ENCODE peak calls at places on chromosomes 11 and 22, in seven cellular contexts. Z, L, T, M, R, W and Q are unnamed samples.

GRCh38 chr11:75602916-75603315 is 40.9 kb downstream of the SERPINH1 start:
- DNase-seq in Z (no peak), L (no peak), T (no peak), M (no peak), R (no peak), W (peak), Q (no peak)

GRCh38 chr11:40204228-40204627 is 1255.2 kb downstream of the LRRC4C start:
- DNase-seq in Z (no peak), L (no peak), T (no peak), M (no peak), R (no peak), W (no peak), Q (no peak)

GRCh38 chr11:128388182-128388815 is 199.1 kb downstream of the ETS1 start:
- DNase-seq in Z (no peak), L (no peak), T (no peak), M (no peak), R (no peak), W (no peak), Q (no peak)

GRCh38 chr11:130383363-130384168 is 44.8 kb downstream of the ADAMTS8 start:
- DNase-seq in Z (no peak), L (no peak), T (peak), M (peak), R (peak), W (peak), Q (peak)

GRCh38 chr11:1733716-1734351 is 16.6 kb downstream of the IFITM10 start:
- DNase-seq in Z (no peak), L (no peak), T (peak), M (no peak), R (no peak), W (no peak), Q (no peak)

GRCh38 chr11:104668797-104669463 is 229.3 kb downstream of the CASP12 start:
- DNase-seq in Z (no peak), L (no peak), T (no peak), M (peak), R (peak), W (peak), Q (peak)

GRCh38 chr22:40289991-40290459 is 56.3 kb upstream of the ADSL start:
- DNase-seq in Z (no peak), L (no peak), T (no peak), M (no peak), R (no peak), W (no peak), Q (no peak)

GRCh38 chr11:44032304-44033085 is 15.3 kb upstream of the ACCSL start:
- DNase-seq in Z (no peak), L (no peak), T (no peak), M (peak), R (peak), W (peak), Q (no peak)

GRCh38 chr11:15976433-15977045 is 379.8 kb downstream of the SOX6 start:
- DNase-seq in Z (no peak), L (no peak), T (no peak), M (peak), R (peak), W (peak), Q (peak)

DNA sequence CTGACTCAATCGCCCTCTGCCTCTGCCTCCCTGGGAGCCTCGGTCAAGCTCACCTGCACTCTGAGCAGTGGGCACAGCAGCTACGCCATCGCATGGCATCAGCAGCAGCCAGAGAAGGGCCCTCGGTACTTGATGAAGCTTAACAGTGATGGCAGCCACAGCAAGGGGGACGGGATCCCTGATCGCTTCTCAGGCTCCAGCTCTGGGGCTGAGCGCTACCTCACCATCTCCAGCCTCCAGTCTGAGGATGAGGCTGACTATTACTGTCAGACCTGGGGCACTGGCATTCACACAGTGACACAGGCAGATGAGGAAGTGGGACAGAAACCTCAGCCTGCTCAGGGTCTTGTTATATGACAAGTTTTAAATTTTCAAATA is 48.6 kb upstream of the TOP3B start:
- DNase-seq in Z (no peak), L (no peak), T (no peak), M (no peak), R (no peak), W (no peak), Q (no peak)
- H3K4me3 ChIP-seq in Z (no peak), L (no peak), T (no peak), M (no peak), R (no peak), W (no peak), Q (no peak)

GRCh38 chr11:90204832-90205646 is 17.8 kb downstream of the CHORDC1 start:
- DNase-seq in Z (peak), L (no peak), T (no peak), M (peak), R (peak), W (peak), Q (peak)
- TF ChIP-seq CTCF in Z (peak), L (peak), T (peak), M (peak), R (peak), W (peak), Q (peak)

GRCh38 chr22:38080847-38081635 is 2.9 kb downstream of the SLC16A8 start:
- DNase-seq in Z (peak), L (peak), T (peak), M (peak), R (peak), W (peak), Q (peak)

GRCh38 chr22:38082986-38083710 is 836 bp downstream of the SLC16A8 start:
- DNase-seq in Z (no peak), L (peak), T (peak), M (no peak), R (no peak), W (no peak), Q (no peak)

GRCh38 chr22:38080468-38080846 is 3.5 kb downstream of the SLC16A8 start:
- DNase-seq in Z (no peak), L (no peak), T (no peak), M (no peak), R (no peak), W (no peak), Q (no peak)

GRCh38 chr22:38081941-38082828 is 1.8 kb downstream of the SLC16A8 start:
- DNase-seq in Z (no peak), L (peak), T (peak), M (no peak), R (no peak), W (no peak), Q (no peak)

GRCh38 chr22:38081636-38081940 is 2.4 kb downstream of the SLC16A8 start:
- DNase-seq in Z (no peak), L (peak), T (no peak), M (no peak), R (no peak), W (no peak), Q (no peak)
- H3K4me3 ChIP-seq in Z (no peak), L (peak), T (no peak), M (no peak), R (no peak), W (peak), Q (no peak)

GRCh38 chr22:45867118-45867905 is 109.7 kb downstream of the WNT7B start:
- DNase-seq in Z (peak), L (peak), T (peak), M (no peak), R (peak), W (no peak), Q (peak)
- TF ChIP-seq CTCF in Z (no peak), L (no peak), T (peak), M (peak), R (no peak), W (peak), Q (peak)

DNA sequence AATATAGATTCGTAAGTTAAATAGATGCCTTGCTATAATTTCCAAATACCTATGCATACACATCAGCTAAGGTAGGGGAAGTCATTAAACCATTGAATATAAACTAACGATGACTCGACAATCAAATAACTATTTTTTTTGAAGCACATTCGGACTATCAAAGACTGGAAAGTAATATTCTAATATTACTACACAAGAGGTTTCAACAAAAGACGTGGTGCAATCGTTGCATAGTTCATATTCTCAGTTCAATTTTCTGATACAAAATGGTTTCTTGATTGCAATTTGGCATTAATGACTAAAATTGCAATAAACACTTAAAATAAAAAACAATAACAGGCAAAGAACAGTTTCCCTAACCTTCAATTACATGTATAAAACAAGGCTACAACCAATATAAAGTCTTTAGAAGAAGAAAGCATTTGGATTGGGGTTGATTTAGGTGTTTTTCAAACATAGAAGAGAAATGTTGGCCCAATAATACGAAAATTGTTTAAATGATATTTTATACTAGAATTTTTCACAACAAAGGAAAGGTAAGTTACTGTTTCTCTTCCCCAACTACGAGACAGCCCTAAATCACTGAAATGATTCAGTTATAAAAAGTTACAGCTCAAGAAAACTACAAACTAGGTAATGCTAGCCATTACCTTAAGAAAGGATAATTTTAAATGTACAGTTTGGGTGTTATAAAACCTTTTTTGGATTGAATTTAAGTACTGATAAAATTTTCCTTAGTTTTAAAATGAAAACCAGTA is 17.6 kb downstream of the BLID start:
- DNase-seq in Z (no peak), L (no peak), T (no peak), M (peak), R (no peak), W (no peak), Q (no peak)
- H3K4me3 ChIP-seq in Z (peak), L (peak), T (no peak), M (peak), R (peak), W (peak), Q (peak)

GRCh38 chr11:10076458-10077141 is 217.4 kb downstream of the SBF2 start:
- DNase-seq in Z (no peak), L (peak), T (peak), M (peak), R (peak), W (peak), Q (peak)
- TF ChIP-seq CTCF in Z (peak), L (peak), T (peak), M (peak), R (peak), W (peak), Q (peak)

GRCh38 chr11:70825893-70826540 is 426.4 kb downstream of the SHANK2 start:
- DNase-seq in Z (peak), L (no peak), T (no peak), M (no peak), R (no peak), W (no peak), Q (no peak)
- H3K4me3 ChIP-seq in Z (no peak), L (peak), T (peak), M (no peak), R (no peak), W (no peak), Q (no peak)

DNA sequence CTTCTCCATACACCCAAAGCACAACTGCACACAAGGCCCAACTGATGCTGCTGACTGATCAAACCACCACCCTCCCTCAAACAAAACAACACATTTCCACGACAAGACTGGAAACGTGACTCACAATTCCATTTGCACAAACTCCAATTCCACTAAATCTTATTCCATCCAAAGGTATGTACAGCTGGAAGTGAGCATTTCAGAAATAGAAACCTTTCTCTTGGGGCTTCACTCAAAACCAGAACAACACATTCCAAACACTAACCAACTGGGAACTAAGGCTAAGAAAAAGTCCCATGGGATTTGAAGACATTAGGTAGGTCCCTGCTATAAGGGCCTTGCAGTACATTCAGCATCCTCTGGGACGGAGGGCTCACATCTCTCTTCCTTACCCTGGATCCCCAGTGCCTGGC is 19.6 kb downstream of the MORC2 start:
- DNase-seq in Z (no peak), L (no peak), T (no peak), M (peak), R (no peak), W (peak), Q (peak)
- TF ChIP-seq CTCF in Z (no peak), L (no peak), T (peak), M (peak), R (no peak), W (no peak), Q (no peak)